ENCODE peak calls at places on chromosome 11, in five cellular contexts. One of them, this sample, is unnamed.

GRCh38 chr11:11697796-11698195 is 76.0 kb upstream of the GALNT18 start:
- DNase-seq in CD4-positive, CD25-positive, alpha-beta regulatory T cell: no peak
- DNase-seq in activated CD4-positive, alpha-beta T cell treated with anti-CD3 and anti-CD28 coated beads, Interleukin-2, amount 50 U/mL, for 24 hours: no peak
- DNase-seq in NCI-H446 treated with DMSO at 0.1 percent for 48 hours: no peak
- DNase-seq in spleen: no peak
- DNase-seq in this sample: no peak

GRCh38 chr11:102617491-102618026 is 7.6 kb downstream of the MMP20 start:
- DNase-seq in CD4-positive, CD25-positive, alpha-beta regulatory T cell: no peak
- DNase-seq in activated CD4-positive, alpha-beta T cell treated with anti-CD3 and anti-CD28 coated beads, Interleukin-2, amount 50 U/mL, for 24 hours: no peak
- DNase-seq in NCI-H446 treated with DMSO at 0.1 percent for 48 hours: no peak
- DNase-seq in spleen: no peak
- DNase-seq in this sample: no peak

GRCh38 chr11:46247090-46247489 is 30.4 kb upstream of the CREB3L1 start:
- DNase-seq in CD4-positive, CD25-positive, alpha-beta regulatory T cell: no peak
- DNase-seq in activated CD4-positive, alpha-beta T cell treated with anti-CD3 and anti-CD28 coated beads, Interleukin-2, amount 50 U/mL, for 24 hours: no peak
- DNase-seq in NCI-H446 treated with DMSO at 0.1 percent for 48 hours: peak
- DNase-seq in spleen: no peak
- DNase-seq in this sample: no peak

GRCh38 chr11:75954039-75954438 is 139.0 kb downstream of the UVRAG start:
- DNase-seq in CD4-positive, CD25-positive, alpha-beta regulatory T cell: no peak
- DNase-seq in activated CD4-positive, alpha-beta T cell treated with anti-CD3 and anti-CD28 coated beads, Interleukin-2, amount 50 U/mL, for 24 hours: no peak
- DNase-seq in NCI-H446 treated with DMSO at 0.1 percent for 48 hours: peak
- DNase-seq in spleen: no peak
- DNase-seq in this sample: no peak

GRCh38 chr11:2096001-2096918 is 42.9 kb downstream of the IGF2 start:
- DNase-seq in CD4-positive, CD25-positive, alpha-beta regulatory T cell: no peak
- DNase-seq in activated CD4-positive, alpha-beta T cell treated with anti-CD3 and anti-CD28 coated beads, Interleukin-2, amount 50 U/mL, for 24 hours: no peak
- DNase-seq in NCI-H446 treated with DMSO at 0.1 percent for 48 hours: no peak
- DNase-seq in spleen: peak
- DNase-seq in this sample: no peak

GRCh38 chr11:68396526-68396925 is 64.0 kb upstream of the PPP6R3 start:
- DNase-seq in CD4-positive, CD25-positive, alpha-beta regulatory T cell: no peak
- DNase-seq in activated CD4-positive, alpha-beta T cell treated with anti-CD3 and anti-CD28 coated beads, Interleukin-2, amount 50 U/mL, for 24 hours: no peak
- DNase-seq in NCI-H446 treated with DMSO at 0.1 percent for 48 hours: no peak
- DNase-seq in spleen: no peak
- DNase-seq in this sample: no peak

GRCh38 chr11:114354076-114354475 is 46.2 kb downstream of the C11orf71 start:
- DNase-seq in CD4-positive, CD25-positive, alpha-beta regulatory T cell: no peak
- DNase-seq in activated CD4-positive, alpha-beta T cell treated with anti-CD3 and anti-CD28 coated beads, Interleukin-2, amount 50 U/mL, for 24 hours: no peak
- DNase-seq in NCI-H446 treated with DMSO at 0.1 percent for 48 hours: no peak
- DNase-seq in spleen: no peak
- DNase-seq in this sample: no peak

GRCh38 chr11:112761911-112762685 is 199.1 kb upstream of the NCAM1 start:
- DNase-seq in CD4-positive, CD25-positive, alpha-beta regulatory T cell: no peak
- DNase-seq in activated CD4-positive, alpha-beta T cell treated with anti-CD3 and anti-CD28 coated beads, Interleukin-2, amount 50 U/mL, for 24 hours: no peak
- DNase-seq in NCI-H446 treated with DMSO at 0.1 percent for 48 hours: no peak
- DNase-seq in spleen: no peak
- DNase-seq in this sample: no peak

GRCh38 chr11:78228467-78228866 is 39.7 kb downstream of the USP35 start:
- DNase-seq in CD4-positive, CD25-positive, alpha-beta regulatory T cell: peak
- DNase-seq in activated CD4-positive, alpha-beta T cell treated with anti-CD3 and anti-CD28 coated beads, Interleukin-2, amount 50 U/mL, for 24 hours: no peak
- DNase-seq in NCI-H446 treated with DMSO at 0.1 percent for 48 hours: no peak
- DNase-seq in spleen: no peak
- DNase-seq in this sample: peak

GRCh38 chr11:12170984-12171383 is 60.6 kb downstream of the MICAL2 start:
- DNase-seq in CD4-positive, CD25-positive, alpha-beta regulatory T cell: no peak
- DNase-seq in activated CD4-positive, alpha-beta T cell treated with anti-CD3 and anti-CD28 coated beads, Interleukin-2, amount 50 U/mL, for 24 hours: no peak
- DNase-seq in NCI-H446 treated with DMSO at 0.1 percent for 48 hours: no peak
- DNase-seq in spleen: no peak
- DNase-seq in this sample: peak

GRCh38 chr11:14642873-14643696 is 519 bp upstream of the PDE3B start:
- DNase-seq in CD4-positive, CD25-positive, alpha-beta regulatory T cell: peak
- DNase-seq in activated CD4-positive, alpha-beta T cell treated with anti-CD3 and anti-CD28 coated beads, Interleukin-2, amount 50 U/mL, for 24 hours: no peak
- DNase-seq in NCI-H446 treated with DMSO at 0.1 percent for 48 hours: no peak
- DNase-seq in spleen: peak
- DNase-seq in this sample: no peak

GRCh38 chr11:118911113-118911879 is 14.4 kb downstream of the BCL9L start:
- DNase-seq in CD4-positive, CD25-positive, alpha-beta regulatory T cell: no peak
- DNase-seq in activated CD4-positive, alpha-beta T cell treated with anti-CD3 and anti-CD28 coated beads, Interleukin-2, amount 50 U/mL, for 24 hours: no peak
- DNase-seq in NCI-H446 treated with DMSO at 0.1 percent for 48 hours: no peak
- DNase-seq in spleen: peak
- DNase-seq in this sample: no peak

GRCh38 chr11:35632301-35632700 is 14.0 kb downstream of the FJX1 start:
- DNase-seq in CD4-positive, CD25-positive, alpha-beta regulatory T cell: no peak
- DNase-seq in activated CD4-positive, alpha-beta T cell treated with anti-CD3 and anti-CD28 coated beads, Interleukin-2, amount 50 U/mL, for 24 hours: no peak
- DNase-seq in NCI-H446 treated with DMSO at 0.1 percent for 48 hours: no peak
- DNase-seq in spleen: no peak
- DNase-seq in this sample: no peak

GRCh38 chr11:63586451-63587166 is 23.4 kb upstream of the PLAAT2 start:
- DNase-seq in CD4-positive, CD25-positive, alpha-beta regulatory T cell: no peak
- DNase-seq in activated CD4-positive, alpha-beta T cell treated with anti-CD3 and anti-CD28 coated beads, Interleukin-2, amount 50 U/mL, for 24 hours: no peak
- DNase-seq in NCI-H446 treated with DMSO at 0.1 percent for 48 hours: no peak
- DNase-seq in spleen: no peak
- DNase-seq in this sample: no peak

GRCh38 chr11:107042748-107043147 is 24.5 kb upstream of the GUCY1A2 start:
- DNase-seq in CD4-positive, CD25-positive, alpha-beta regulatory T cell: no peak
- DNase-seq in activated CD4-positive, alpha-beta T cell treated with anti-CD3 and anti-CD28 coated beads, Interleukin-2, amount 50 U/mL, for 24 hours: no peak
- DNase-seq in NCI-H446 treated with DMSO at 0.1 percent for 48 hours: no peak
- DNase-seq in spleen: no peak
- DNase-seq in this sample: no peak